ENCODE peak calls at places on chromosomes 13 and 19, in eight cellular contexts. E is astrocyte; J is RCC 7860; T is DMS79; P is HTR-8/SVneo; Y is CD4-positive, alpha-beta T cell; W is effector CD4-positive, alpha-beta T cell; U is HFFc6. F is an unnamed sample.

GRCh38 chr13:77062097-77062496 is 35.1 kb upstream of the FBXL3 start:
- DNase-seq in E (no peak), J (no peak), T (no peak), P (no peak), Y (no peak), W (no peak), U (peak; percentile 7), F (no peak)

GRCh38 chr19:8097681-8098567 is 45.4 kb downstream of the CCL25 start:
- DNase-seq in E (no peak), J (no peak), T (no peak), P (no peak), Y (no peak), W (no peak), U (no peak), F (no peak)

GRCh38 chr19:13872695-13873389 is 4.1 kb upstream of the NANOS3 start:
- DNase-seq in E (no peak), J (no peak), T (no peak), P (no peak), Y (no peak), W (no peak), U (no peak), F (no peak)

GRCh38 chr19:17721821-17722220 is 2.5 kb downstream of the MAP1S start:
- DNase-seq in E (no peak), J (peak; percentile 47), T (no peak), P (no peak), Y (no peak), W (no peak), U (peak; percentile 6), F (no peak)

GRCh38 chr19:51168571-51169282 is 26.6 kb downstream of the SIGLEC7 start:
- DNase-seq in E (no peak), J (no peak), T (no peak), P (no peak), Y (no peak), W (no peak), U (no peak), F (no peak)

GRCh38 chr13:113001251-113002140 is 32.5 kb downstream of the MCF2L start:
- DNase-seq in E (peak; percentile 4), J (no peak), T (peak; percentile 100), P (peak; percentile 37), Y (no peak), W (no peak), U (no peak), F (no peak)

GRCh38 chr13:82206241-82206640 is 1676.0 kb downstream of the SLITRK1 start:
- DNase-seq in E (no peak), J (no peak), T (no peak), P (no peak), Y (no peak), W (no peak), U (no peak), F (no peak)

GRCh38 chr13:77699059-77699680 is 1.7 kb downstream of the SLAIN1 start:
- DNase-seq in E (no peak), J (no peak), T (no peak), P (no peak), Y (no peak), W (no peak), U (no peak), F (no peak)

GRCh38 chr19:43527860-43528622 is 1.0 kb upstream of the ETHE1 start:
- DNase-seq in E (no peak), J (peak; percentile 39), T (peak; percentile 64), P (no peak), Y (no peak), W (no peak), U (peak; percentile 6), F (no peak)

GRCh38 chr19:4523306-4524110 is 5.2 kb upstream of the PLIN4 start:
- DNase-seq in E (no peak), J (peak; percentile 13), T (no peak), P (peak; percentile 66), Y (peak; percentile 10), W (no peak), U (no peak), F (no peak)

GRCh38 chr13:101258071-101258470 is 158.2 kb downstream of the NALCN start:
- DNase-seq in E (peak; percentile 94), J (peak; percentile 92), T (peak; percentile 59), P (peak; percentile 21), Y (no peak), W (no peak), U (peak; percentile 87), F (no peak)

GRCh38 chr13:93079294-93079693 is 147.3 kb upstream of the GPC6 start:
- DNase-seq in E (peak; percentile 65), J (no peak), T (no peak), P (no peak), Y (no peak), W (no peak), U (no peak), F (no peak)